ENCODE peak calls at places on chromosomes 11 and 22, in four cellular contexts. One of them, this sample, is unnamed.

GRCh38 chr11:87173185-87174039 is 135.7 kb downstream of the TMEM135 start:
- DNase-seq in GM12891: no peak
- DNase-seq in H1: no peak
- DNase-seq in HepG2: peak
- DNase-seq in this sample: no peak

GRCh38 chr11:22474621-22475020 is 136.4 kb downstream of the SLC17A6 start:
- DNase-seq in GM12891: no peak
- DNase-seq in H1: no peak
- DNase-seq in HepG2: no peak
- DNase-seq in this sample: no peak

GRCh38 chr11:96267490-96268010 is 75.4 kb downstream of the MAML2 start:
- DNase-seq in GM12891: peak
- DNase-seq in H1: no peak
- DNase-seq in HepG2: no peak
- DNase-seq in this sample: peak

GRCh38 chr22:22927888-22928665 is 40.5 kb downstream of the IGLL5 start:
- DNase-seq in GM12891: no peak
- DNase-seq in H1: no peak
- DNase-seq in HepG2: no peak
- DNase-seq in this sample: no peak

GRCh38 chr22:43381693-43382092 is 30.1 kb upstream of the MPPED1 start:
- DNase-seq in GM12891: no peak
- DNase-seq in H1: no peak
- DNase-seq in HepG2: no peak
- DNase-seq in this sample: peak

GRCh38 chr11:13216019-13217006 is 61.3 kb upstream of the BMAL1 start:
- DNase-seq in GM12891: no peak
- DNase-seq in H1: peak
- DNase-seq in HepG2: peak
- DNase-seq in this sample: no peak

GRCh38 chr11:129259950-129260349 is 67.8 kb upstream of the ARHGAP32 start:
- DNase-seq in GM12891: no peak
- DNase-seq in H1: no peak
- DNase-seq in HepG2: peak
- DNase-seq in this sample: no peak

GRCh38 chr11:131354251-131354701 is 16.1 kb upstream of the NTM start:
- DNase-seq in GM12891: no peak
- DNase-seq in H1: no peak
- DNase-seq in HepG2: no peak
- DNase-seq in this sample: no peak

GRCh38 chr11:87338046-87338639 is 300.4 kb downstream of the TMEM135 start:
- DNase-seq in GM12891: no peak
- DNase-seq in H1: no peak
- DNase-seq in HepG2: no peak
- DNase-seq in this sample: no peak

GRCh38 chr11:72116019-72116755 is 3.7 kb upstream of the ANAPC15 start:
- DNase-seq in GM12891: no peak
- DNase-seq in H1: no peak
- DNase-seq in HepG2: no peak
- DNase-seq in this sample: no peak

GRCh38 chr22:36052505-36052941 is 23.9 kb upstream of the RBFOX2 start:
- DNase-seq in GM12891: no peak
- DNase-seq in H1: no peak
- DNase-seq in HepG2: no peak
- DNase-seq in this sample: no peak

GRCh38 chr11:93623179-93623578 is 38.3 kb upstream of the CEP295 start:
- DNase-seq in GM12891: peak
- DNase-seq in H1: peak
- DNase-seq in HepG2: no peak
- DNase-seq in this sample: no peak

GRCh38 chr11:20397281-20397680 is 9.8 kb downstream of the PRMT3 start:
- DNase-seq in GM12891: no peak
- DNase-seq in H1: no peak
- DNase-seq in HepG2: peak
- DNase-seq in this sample: no peak

GRCh38 chr22:27507935-27508504 is 293.5 kb downstream of the MN1 start:
- DNase-seq in GM12891: no peak
- DNase-seq in H1: no peak
- DNase-seq in HepG2: no peak
- DNase-seq in this sample: no peak

GRCh38 chr22:23789121-23789520 is 2.4 kb downstream of the SMARCB1 start:
- DNase-seq in GM12891: no peak
- DNase-seq in H1: no peak
- DNase-seq in HepG2: no peak
- DNase-seq in this sample: no peak

GRCh38 chr11:114132944-114133394 is 73.5 kb downstream of the ZBTB16 start:
- DNase-seq in GM12891: no peak
- DNase-seq in H1: no peak
- DNase-seq in HepG2: no peak
- DNase-seq in this sample: no peak

GRCh38 chr11:9120659-9121350 is 29.4 kb upstream of the SCUBE2 start:
- DNase-seq in GM12891: no peak
- DNase-seq in H1: peak
- DNase-seq in HepG2: no peak
- DNase-seq in this sample: no peak

GRCh38 chr11:114209343-114209742 is 86.9 kb upstream of the NNMT start:
- DNase-seq in GM12891: no peak
- DNase-seq in H1: no peak
- DNase-seq in HepG2: no peak
- DNase-seq in this sample: no peak

GRCh38 chr11:116719102-116719501 is 53.7 kb downstream of the BUD13 start:
- DNase-seq in GM12891: no peak
- DNase-seq in H1: no peak
- DNase-seq in HepG2: no peak
- DNase-seq in this sample: no peak

GRCh38 chr11:15843309-15843857 is 513.0 kb downstream of the SOX6 start:
- DNase-seq in GM12891: no peak
- DNase-seq in H1: no peak
- DNase-seq in HepG2: no peak
- DNase-seq in this sample: no peak

GRCh38 chr11:100827934-100828661 is 141.0 kb downstream of the ARHGAP42 start:
- DNase-seq in GM12891: no peak
- DNase-seq in H1: no peak
- DNase-seq in HepG2: peak
- DNase-seq in this sample: no peak

GRCh38 chr11:65777821-65778361 is 2.9 kb downstream of the AP5B1 start:
- DNase-seq in GM12891: no peak
- DNase-seq in H1: no peak
- DNase-seq in HepG2: no peak
- DNase-seq in this sample: no peak

GRCh38 chr11:129792663-129793062 is 23.0 kb upstream of the TMEM45B start:
- DNase-seq in GM12891: no peak
- DNase-seq in H1: no peak
- DNase-seq in HepG2: no peak
- DNase-seq in this sample: no peak

GRCh38 chr11:134046681-134047449 is 22.0 kb upstream of the JAM3 start:
- DNase-seq in GM12891: no peak
- DNase-seq in H1: no peak
- DNase-seq in HepG2: no peak
- DNase-seq in this sample: no peak

GRCh38 chr11:22432331-22433065 is 94.3 kb downstream of the SLC17A6 start:
- DNase-seq in GM12891: peak
- DNase-seq in H1: peak
- DNase-seq in HepG2: no peak
- DNase-seq in this sample: no peak

GRCh38 chr11:104033561-104033960 is 2.9 kb upstream of the DDI1 start:
- DNase-seq in GM12891: no peak
- DNase-seq in H1: no peak
- DNase-seq in HepG2: no peak
- DNase-seq in this sample: no peak

GRCh38 chr11:119368121-119369034 is 13.1 kb downstream of the USP2 start:
- DNase-seq in GM12891: no peak
- DNase-seq in H1: no peak
- DNase-seq in HepG2: peak
- DNase-seq in this sample: no peak

GRCh38 chr11:34631737-34632104 is 10.8 kb downstream of the EHF start:
- DNase-seq in GM12891: no peak
- DNase-seq in H1: no peak
- DNase-seq in HepG2: no peak
- DNase-seq in this sample: no peak

GRCh38 chr11:86069408-86070086 is 663 bp upstream of the PICALM start:
- DNase-seq in GM12891: no peak
- DNase-seq in H1: no peak
- DNase-seq in HepG2: peak
- DNase-seq in this sample: no peak

GRCh38 chr11:84922836-84923235 is 704.3 kb downstream of the DLG2 start:
- DNase-seq in GM12891: no peak
- DNase-seq in H1: no peak
- DNase-seq in HepG2: no peak
- DNase-seq in this sample: no peak

DNA sequence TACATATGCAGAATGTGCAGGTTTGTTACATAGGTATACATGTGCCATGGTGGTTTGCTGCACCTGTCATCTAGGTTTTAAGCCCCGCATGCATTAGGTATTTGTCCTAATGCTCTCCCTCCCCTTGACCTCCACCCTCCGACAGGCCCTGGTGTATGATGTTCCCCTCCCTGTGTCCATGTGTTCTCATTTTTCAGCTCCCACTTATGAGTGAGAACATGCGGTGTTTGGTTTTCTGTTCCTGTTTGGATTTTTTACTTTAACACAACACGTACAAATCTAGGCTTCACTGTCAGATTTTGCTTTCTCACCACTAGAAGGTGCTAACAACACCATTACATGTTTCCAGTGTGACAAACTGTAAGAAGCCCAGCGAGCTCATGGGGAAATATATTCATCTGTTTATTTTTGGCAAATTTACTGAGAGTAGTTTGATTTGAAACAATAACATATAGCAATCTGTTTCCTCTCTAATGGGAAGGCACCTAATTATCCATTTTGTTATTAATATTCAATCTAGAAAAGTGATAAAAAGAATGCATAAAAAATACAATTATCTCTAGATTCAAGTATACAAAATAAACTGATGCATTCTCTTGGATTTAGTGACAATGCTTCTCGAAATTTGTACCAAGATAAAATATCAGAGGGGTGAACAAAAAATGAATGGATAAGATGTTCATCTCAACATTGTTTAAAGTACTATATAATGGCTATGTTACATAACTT is 23.2 kb upstream of the BIRC3 start:
- DNase-seq in GM12891: no peak
- DNase-seq in H1: no peak
- DNase-seq in HepG2: peak
- DNase-seq in this sample: no peak
- TF ChIP-seq TAF1 in GM12891: no peak
- TF ChIP-seq TAF1 in H1: no peak
- TF ChIP-seq TAF1 in HepG2: no peak
- TF ChIP-seq TAF1 in this sample: no peak

GRCh38 chr11:67453816-67454732 is 1.1 kb upstream of the CABP4 start:
- DNase-seq in GM12891: no peak
- DNase-seq in H1: no peak
- DNase-seq in HepG2: no peak
- DNase-seq in this sample: no peak

GRCh38 chr11:67452141-67452952 is at the start of gene GPR152:
- DNase-seq in GM12891: no peak
- DNase-seq in H1: no peak
- DNase-seq in HepG2: no peak
- DNase-seq in this sample: no peak

GRCh38 chr11:67449116-67449844 is 3.2 kb downstream of the GPR152 start:
- DNase-seq in GM12891: no peak
- DNase-seq in H1: no peak
- DNase-seq in HepG2: no peak
- DNase-seq in this sample: no peak

GRCh38 chr11:67450796-67451657 is 1.5 kb downstream of the GPR152 start:
- DNase-seq in GM12891: no peak
- DNase-seq in H1: no peak
- DNase-seq in HepG2: no peak
- DNase-seq in this sample: no peak

DNA sequence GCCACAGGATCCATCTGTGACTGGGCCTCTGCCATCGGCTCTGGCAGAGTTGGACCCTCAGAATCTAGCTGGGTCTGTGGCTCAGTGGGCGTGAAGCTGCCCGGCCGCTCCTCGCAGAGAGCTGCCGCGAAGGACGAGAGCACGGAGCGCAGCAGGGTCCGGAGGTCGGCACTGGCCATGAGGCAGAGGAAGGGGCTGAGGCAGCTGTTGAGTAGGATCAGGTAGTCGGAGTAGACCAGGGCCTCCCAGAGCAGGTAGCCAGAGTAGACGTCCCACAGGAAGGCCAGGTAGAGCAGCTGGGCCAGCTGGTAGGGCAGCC is 912 bp downstream of the GPR152 start:
- DNase-seq in GM12891: no peak
- DNase-seq in H1: no peak
- DNase-seq in HepG2: no peak
- DNase-seq in this sample: no peak
- TF ChIP-seq POLR2A in GM12891: no peak
- TF ChIP-seq POLR2A in H1: no peak
- TF ChIP-seq POLR2A in HepG2: no peak
- TF ChIP-seq POLR2A in this sample: peak

GRCh38 chr22:18001040-18001893 is 23.1 kb downstream of the MICAL3 start:
- DNase-seq in GM12891: peak
- DNase-seq in H1: peak
- DNase-seq in HepG2: peak
- DNase-seq in this sample: peak
- TF ChIP-seq POLR2AphosphoS5 in GM12891: peak
- TF ChIP-seq POLR2AphosphoS5 in H1: peak
- TF ChIP-seq POLR2AphosphoS5 in HepG2: peak
- TF ChIP-seq POLR2AphosphoS5 in this sample: no peak

GRCh38 chr11:88552377-88553029 is 215.0 kb upstream of the CTSC start:
- DNase-seq in GM12891: no peak
- DNase-seq in H1: peak
- DNase-seq in HepG2: peak
- DNase-seq in this sample: peak
- TF ChIP-seq TAF1 in GM12891: no peak
- TF ChIP-seq TAF1 in H1: no peak
- TF ChIP-seq TAF1 in HepG2: no peak
- TF ChIP-seq TAF1 in this sample: no peak

GRCh38 chr22:49212466-49212865 is 615.2 kb downstream of the BRD1 start:
- DNase-seq in GM12891: no peak
- DNase-seq in H1: peak
- DNase-seq in HepG2: no peak
- DNase-seq in this sample: no peak
- TF ChIP-seq POLR2A in GM12891: no peak
- TF ChIP-seq POLR2A in H1: no peak
- TF ChIP-seq POLR2A in HepG2: no peak
- TF ChIP-seq POLR2A in this sample: no peak

This sample was measured in GM12892.